ENCODE peak calls at places on chromosome 10, in four cellular contexts. One of them, this sample, is unnamed.

GRCh38 chr10:36630267-36630666 is 495.1 kb upstream of the ANKRD30A start:
- DNase-seq in H1: no peak
- DNase-seq in HepG2: no peak
- DNase-seq in GM12878: no peak
- DNase-seq in this sample: no peak

GRCh38 chr10:98302711-98303365 is 34.8 kb upstream of the LOXL4 start:
- DNase-seq in GM12878: no peak
- DNase-seq in HepG2: no peak
- DNase-seq in H1: no peak
- DNase-seq in this sample: no peak

GRCh38 chr10:119726291-119727261 is 726 bp downstream of the INPP5F start:
- DNase-seq in H1: no peak
- DNase-seq in HepG2: no peak
- DNase-seq in GM12878: no peak
- DNase-seq in this sample: no peak

GRCh38 chr10:61024801-61025201 is 80.8 kb upstream of the RHOBTB1 start:
- DNase-seq in H1: no peak
- DNase-seq in GM12878: no peak
- DNase-seq in HepG2: peak; percentile 31
- DNase-seq in this sample: no peak

GRCh38 chr10:43079823-43080222 is 3.0 kb downstream of the RET start:
- DNase-seq in GM12878: no peak
- DNase-seq in H1: no peak
- DNase-seq in HepG2: no peak
- DNase-seq in this sample: no peak

GRCh38 chr10:93436577-93436976 is 45.6 kb downstream of the MYOF start:
- DNase-seq in H1: no peak
- DNase-seq in HepG2: no peak
- DNase-seq in GM12878: no peak
- DNase-seq in this sample: no peak

GRCh38 chr10:101444499-101444898 is 90.5 kb downstream of the BTRC start:
- DNase-seq in H1: no peak
- DNase-seq in GM12878: no peak
- DNase-seq in HepG2: no peak
- DNase-seq in this sample: no peak

GRCh38 chr10:84177541-84178386 is 4.2 kb downstream of the GPR15LG start:
- DNase-seq in HepG2: no peak
- DNase-seq in H1: no peak
- DNase-seq in GM12878: no peak
- DNase-seq in this sample: no peak

GRCh38 chr10:91694170-91694794 is 61.4 kb upstream of the PPP1R3C start:
- DNase-seq in GM12878: no peak
- DNase-seq in HepG2: peak; percentile 38
- DNase-seq in H1: no peak
- DNase-seq in this sample: peak; percentile 18

GRCh38 chr10:90906596-90906995 is 14.3 kb downstream of the ANKRD1 start:
- DNase-seq in HepG2: no peak
- DNase-seq in H1: no peak
- DNase-seq in GM12878: no peak
- DNase-seq in this sample: no peak

GRCh38 chr10:28386508-28386868 is 83.6 kb upstream of the MPP7 start:
- DNase-seq in HepG2: no peak
- DNase-seq in H1: no peak
- DNase-seq in GM12878: no peak
- DNase-seq in this sample: no peak

GRCh38 chr10:88038268-88038667 is 174.8 kb downstream of the PTEN start:
- DNase-seq in GM12878: no peak
- DNase-seq in H1: no peak
- DNase-seq in HepG2: no peak
- DNase-seq in this sample: no peak

GRCh38 chr10:127911218-127911866 is 4.4 kb downstream of the PTPRE start:
- DNase-seq in H1: no peak
- DNase-seq in GM12878: no peak
- DNase-seq in HepG2: no peak
- DNase-seq in this sample: no peak

GRCh38 chr10:14004536-14004935 is 326.2 kb downstream of the FRMD4A start:
- DNase-seq in H1: no peak
- DNase-seq in HepG2: no peak
- DNase-seq in GM12878: no peak
- DNase-seq in this sample: no peak

GRCh38 chr10:70115948-70116682 is 16.5 kb downstream of the AIFM2 start:
- DNase-seq in GM12878: no peak
- DNase-seq in HepG2: peak; percentile 59
- DNase-seq in H1: no peak
- DNase-seq in this sample: peak; percentile 18

GRCh38 chr10:91251430-91252056 is 31.1 kb downstream of the PCGF5 start:
- DNase-seq in HepG2: peak; percentile 54
- DNase-seq in GM12878: peak; percentile 30
- DNase-seq in H1: no peak
- DNase-seq in this sample: peak; percentile 15

GRCh38 chr10:96321822-96322221 is 17.6 kb downstream of the DNTT start:
- DNase-seq in H1: no peak
- DNase-seq in GM12878: no peak
- DNase-seq in HepG2: no peak
- DNase-seq in this sample: no peak

GRCh38 chr10:128178319-128178937 is 52.2 kb upstream of the MKI67 start:
- DNase-seq in H1: peak; percentile 39
- DNase-seq in GM12878: no peak
- DNase-seq in HepG2: peak; percentile 33
- DNase-seq in this sample: peak; percentile 49

GRCh38 chr10:6738464-6738824 is 158.4 kb upstream of the PRKCQ start:
- DNase-seq in GM12878: no peak
- DNase-seq in HepG2: no peak
- DNase-seq in H1: no peak
- DNase-seq in this sample: no peak

GRCh38 chr10:54372164-54372563 is 428.9 kb downstream of the PCDH15 start:
- DNase-seq in H1: no peak
- DNase-seq in HepG2: no peak
- DNase-seq in GM12878: no peak
- DNase-seq in this sample: no peak

GRCh38 chr10:114289096-114289436 is 50.0 kb downstream of the VWA2 start:
- DNase-seq in H1: no peak
- DNase-seq in HepG2: no peak
- DNase-seq in GM12878: no peak
- DNase-seq in this sample: no peak

GRCh38 chr10:2210083-2210482 is 472.8 kb upstream of the ADARB2 start:
- DNase-seq in H1: no peak
- DNase-seq in GM12878: no peak
- DNase-seq in HepG2: no peak
- DNase-seq in this sample: no peak

GRCh38 chr10:129965940-129966339 is 1.9 kb upstream of the EBF3 start:
- DNase-seq in H1: no peak
- DNase-seq in HepG2: no peak
- DNase-seq in GM12878: no peak
- DNase-seq in this sample: no peak

GRCh38 chr10:131885391-131886165 is 15.2 kb upstream of the PPP2R2D start:
- DNase-seq in HepG2: peak; percentile 53
- DNase-seq in H1: peak; percentile 51
- DNase-seq in GM12878: no peak
- DNase-seq in this sample: peak; percentile 33

GRCh38 chr10:86254526-86255174 is 111.9 kb downstream of the GRID1 start:
- DNase-seq in H1: no peak
- DNase-seq in HepG2: no peak
- DNase-seq in GM12878: no peak
- DNase-seq in this sample: no peak

GRCh38 chr10:13961096-13961495 is 369.6 kb downstream of the FRMD4A start:
- DNase-seq in HepG2: no peak
- DNase-seq in GM12878: no peak
- DNase-seq in H1: no peak
- DNase-seq in this sample: no peak

GRCh38 chr10:76572021-76572420 is 1065.6 kb downstream of the KCNMA1 start:
- DNase-seq in HepG2: no peak
- DNase-seq in H1: no peak
- DNase-seq in GM12878: no peak
- DNase-seq in this sample: no peak

GRCh38 chr10:88041243-88042161 is 178.1 kb downstream of the PTEN start:
- DNase-seq in H1: no peak
- DNase-seq in GM12878: no peak
- DNase-seq in HepG2: no peak
- DNase-seq in this sample: no peak

GRCh38 chr10:102868976-102869289 is 337 bp upstream of the AS3MT start:
- DNase-seq in H1: no peak
- DNase-seq in HepG2: no peak
- DNase-seq in GM12878: no peak
- DNase-seq in this sample: no peak

GRCh38 chr10:54853883-54854282 is 52.9 kb upstream of the PCDH15 start:
- DNase-seq in GM12878: no peak
- DNase-seq in H1: no peak
- DNase-seq in HepG2: no peak
- DNase-seq in this sample: no peak

GRCh38 chr10:7260412-7260900 is 150.4 kb downstream of the SFMBT2 start:
- DNase-seq in H1: peak; percentile 15
- DNase-seq in HepG2: peak; percentile 45
- DNase-seq in GM12878: peak; percentile 30
- DNase-seq in this sample: peak; percentile 48

GRCh38 chr10:99742701-99743100 is 10.7 kb downstream of the CUTC start:
- DNase-seq in H1: no peak
- DNase-seq in HepG2: no peak
- DNase-seq in GM12878: no peak
- DNase-seq in this sample: no peak

GRCh38 chr10:75672842-75673241 is 241.4 kb downstream of the LRMDA start:
- DNase-seq in H1: no peak
- DNase-seq in GM12878: no peak
- DNase-seq in HepG2: no peak
- DNase-seq in this sample: no peak

GRCh38 chr10:10438335-10439123 is 579.1 kb upstream of the CELF2 start:
- DNase-seq in H1: no peak
- DNase-seq in HepG2: no peak
- DNase-seq in GM12878: no peak
- DNase-seq in this sample: no peak

GRCh38 chr10:106740-107139 is 28.5 kb upstream of the ZMYND11 start:
- DNase-seq in GM12878: no peak
- DNase-seq in HepG2: no peak
- DNase-seq in H1: no peak
- DNase-seq in this sample: no peak

GRCh38 chr10:103890194-103890658 is 27.8 kb downstream of the STN1 start:
- DNase-seq in H1: no peak
- DNase-seq in GM12878: no peak
- DNase-seq in HepG2: peak; percentile 39
- DNase-seq in this sample: no peak

GRCh38 chr10:125124114-125124486 is 36.3 kb downstream of the CTBP2 start:
- DNase-seq in H1: no peak
- DNase-seq in HepG2: no peak
- DNase-seq in GM12878: no peak
- DNase-seq in this sample: no peak
- H3K9ac ChIP-seq in H1: no peak overlapping the region
- H3K9ac ChIP-seq in HepG2: no peak overlapping the region
- H3K9ac ChIP-seq in GM12878: no peak overlapping the region
- H3K9ac ChIP-seq in this sample: no peak overlapping the region

GRCh38 chr10:8306685-8307364 is 252.3 kb downstream of the GATA3 start:
- DNase-seq in HepG2: no peak
- DNase-seq in GM12878: no peak
- DNase-seq in H1: no peak
- DNase-seq in this sample: no peak
- TF ChIP-seq SUZ12 in HepG2: no peak
- TF ChIP-seq SUZ12 in GM12878: no peak
- TF ChIP-seq SUZ12 in H1: no peak
- TF ChIP-seq SUZ12 in this sample: no peak

GRCh38 chr10:71397340-71398212 is 856 bp downstream of the CDH23 start:
- DNase-seq in H1: no peak
- DNase-seq in GM12878: no peak
- DNase-seq in HepG2: no peak
- DNase-seq in this sample: no peak

GRCh38 chr10:71396084-71396713 is 521 bp upstream of the CDH23 start:
- DNase-seq in H1: peak; percentile 60
- DNase-seq in HepG2: no peak
- DNase-seq in GM12878: no peak
- DNase-seq in this sample: peak; percentile 51

GRCh38 chr10:71394926-71395562 is 1.7 kb upstream of the CDH23 start:
- DNase-seq in HepG2: no peak
- DNase-seq in GM12878: no peak
- DNase-seq in H1: no peak
- DNase-seq in this sample: no peak

GRCh38 chr10:71395621-71396020 is 1.1 kb upstream of the CDH23 start:
- DNase-seq in HepG2: no peak
- DNase-seq in H1: no peak
- DNase-seq in GM12878: no peak
- DNase-seq in this sample: no peak

GRCh38 chr10:71396714-71397339 is at the start of gene CDH23:
- DNase-seq in GM12878: no peak
- DNase-seq in HepG2: no peak
- DNase-seq in H1: no peak
- DNase-seq in this sample: no peak
- H3K9ac ChIP-seq in GM12878: no peak within 1 kb of the TSS
- H3K9ac ChIP-seq in HepG2: no peak within 1 kb of the TSS
- H3K9ac ChIP-seq in H1: peak within 1 kb of the TSS; percentile 48
- H3K9ac ChIP-seq in this sample: peak within 1 kb of the TSS; percentile 82

GRCh38 chr10:29412452-29413004 is 123.7 kb downstream of the LYZL1 start:
- DNase-seq in HepG2: peak; percentile 85
- DNase-seq in GM12878: no peak
- DNase-seq in H1: no peak
- DNase-seq in this sample: no peak

GRCh38 chr10:29408847-29409240 is 120.0 kb downstream of the LYZL1 start:
- DNase-seq in H1: no peak
- DNase-seq in GM12878: no peak
- DNase-seq in HepG2: no peak
- DNase-seq in this sample: no peak

GRCh38 chr10:29411666-29412335 is 122.9 kb downstream of the LYZL1 start:
- DNase-seq in H1: no peak
- DNase-seq in GM12878: no peak
- DNase-seq in HepG2: no peak
- DNase-seq in this sample: no peak

GRCh38 chr10:29407280-29407858 is 118.5 kb downstream of the LYZL1 start:
- DNase-seq in HepG2: no peak
- DNase-seq in H1: no peak
- DNase-seq in GM12878: no peak
- DNase-seq in this sample: no peak

GRCh38 chr10:29409241-29410051 is 120.6 kb downstream of the LYZL1 start:
- DNase-seq in GM12878: no peak
- DNase-seq in HepG2: peak; percentile 47
- DNase-seq in H1: no peak
- DNase-seq in this sample: no peak
- TF ChIP-seq SUZ12 in GM12878: no peak
- TF ChIP-seq SUZ12 in HepG2: no peak
- TF ChIP-seq SUZ12 in H1: no peak
- TF ChIP-seq SUZ12 in this sample: no peak